ENCODE peak calls at places on chromosomes 2 and 18, in eight cellular contexts. O is uterus, I is lower leg skin, Q is thyroid gland, V is HCT116, F is GM12891, H is NB4, R is K562. D is an unnamed sample.

GRCh38 chr2:217086038-217086522 is 226.2 kb upstream of the TNP1 start:
- DNase-seq in O (no peak), I (no peak), Q (no peak), V (no peak), F (no peak), H (peak), R (no peak), D (no peak)

GRCh38 chr18:5456577-5457466 is 87.0 kb downstream of the EPB41L3 start:
- DNase-seq in O (no peak), I (no peak), Q (no peak), V (no peak), F (no peak), H (no peak), R (no peak), D (no peak)

GRCh38 chr2:239275871-239276812 is 124.7 kb downstream of the HDAC4 start:
- DNase-seq in O (no peak), I (peak), Q (no peak), V (no peak), F (no peak), H (peak), R (peak), D (no peak)

GRCh38 chr2:168543037-168543436 is 87.0 kb downstream of the CERS6 start:
- DNase-seq in O (no peak), I (no peak), Q (no peak), V (no peak), F (no peak), H (no peak), R (no peak), D (no peak)

GRCh38 chr18:38545071-38545470 is 979.5 kb upstream of the CELF4 start:
- DNase-seq in O (no peak), I (no peak), Q (no peak), V (no peak), F (no peak), H (peak), R (peak), D (peak)

GRCh38 chr2:189498205-189498604 is 56.9 kb downstream of the WDR75 start:
- DNase-seq in O (no peak), I (no peak), Q (no peak), V (no peak), F (no peak), H (no peak), R (no peak), D (no peak)

GRCh38 chr18:25921677-25922421 is 168.6 kb downstream of the SS18 start:
- DNase-seq in O (no peak), I (no peak), Q (peak), V (peak), F (peak), H (peak), R (peak), D (peak)

GRCh38 chr2:178404380-178404767 is 46.6 kb downstream of the PRKRA start:
- DNase-seq in O (no peak), I (no peak), Q (no peak), V (no peak), F (peak), H (peak), R (peak), D (peak)

GRCh38 chr2:88838165-88838635 is 146.7 kb downstream of the RPIA start:
- DNase-seq in O (no peak), I (no peak), Q (no peak), V (no peak), F (no peak), H (no peak), R (no peak), D (no peak)

GRCh38 chr2:86704482-86704971 is 15.6 kb upstream of the RMND5A start:
- DNase-seq in O (peak), I (no peak), Q (no peak), V (peak), F (no peak), H (no peak), R (no peak), D (no peak)

GRCh38 chr18:77392323-77392722 is 142.7 kb downstream of the GALR1 start:
- DNase-seq in O (no peak), I (no peak), Q (no peak), V (no peak), F (no peak), H (peak), R (no peak), D (no peak)

GRCh38 chr2:145029885-145030284 is 510.0 kb upstream of the ZEB2 start:
- DNase-seq in O (no peak), I (no peak), Q (no peak), V (no peak), F (no peak), H (no peak), R (no peak), D (no peak)

GRCh38 chr2:84827978-84828575 is 52.8 kb downstream of the TRABD2A start:
- DNase-seq in O (no peak), I (no peak), Q (no peak), V (no peak), F (no peak), H (no peak), R (no peak), D (no peak)

GRCh38 chr2:5938566-5938896 is 246.3 kb downstream of the SOX11 start:
- DNase-seq in O (no peak), I (no peak), Q (no peak), V (no peak), F (no peak), H (no peak), R (no peak), D (no peak)

GRCh38 chr18:44744206-44745180 is 63.8 kb downstream of the SETBP1 start:
- DNase-seq in O (no peak), I (no peak), Q (peak), V (no peak), F (no peak), H (no peak), R (no peak), D (no peak)

GRCh38 chr2:100562613-100563406 is at the start of gene PDCL3:
- DNase-seq in O (peak), I (peak), Q (peak), V (peak), F (peak), H (peak), R (peak), D (peak)
- TF ChIP-seq POLR2A in O (peak), I (no peak), Q (peak), V (no peak), F (peak), H (peak), R (peak), D (peak)

DNA sequence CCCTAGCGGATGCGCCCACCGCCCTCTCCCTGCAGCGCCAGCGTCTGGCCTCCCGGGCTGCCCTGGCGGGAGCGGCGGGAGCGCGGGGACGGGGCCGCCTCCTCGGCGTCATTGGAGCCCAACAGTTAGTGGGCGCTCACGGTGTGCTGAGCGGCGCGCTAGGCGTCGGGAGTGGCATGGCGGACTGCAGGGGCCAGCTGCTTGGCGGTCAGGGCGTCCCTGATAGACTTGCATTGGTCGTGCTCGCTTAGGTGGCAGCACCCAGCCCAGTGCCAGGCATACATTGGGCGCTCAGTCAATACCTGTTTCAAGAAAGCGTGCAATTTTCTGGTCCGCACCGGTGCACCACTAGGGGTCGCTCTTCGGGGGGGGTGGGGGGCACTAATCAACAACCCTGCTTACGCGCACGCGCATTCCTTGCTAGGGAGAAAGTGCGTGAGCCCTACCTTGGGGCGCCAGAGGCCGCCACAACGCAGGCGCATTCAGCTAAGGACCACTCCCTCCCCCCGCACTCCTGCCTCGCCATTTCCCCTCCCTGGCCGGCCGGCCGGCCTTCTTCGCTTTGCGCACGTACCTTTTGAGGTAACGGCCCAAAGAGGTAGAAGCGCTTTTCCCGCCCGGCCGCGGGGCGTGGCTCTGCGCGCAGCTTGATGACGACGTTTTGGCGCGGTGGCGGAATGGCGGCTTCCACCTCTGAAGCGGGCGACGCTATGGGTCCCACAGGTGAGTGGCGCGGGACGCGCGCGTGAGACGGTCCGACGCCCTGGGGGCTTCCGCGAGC is 411 bp upstream of the MZT2A start:
- DNase-seq in O (peak), I (peak), Q (peak), V (peak), F (peak), H (peak), R (peak), D (peak)
- TF ChIP-seq POLR2A in O (peak), I (no peak), Q (peak), V (no peak), F (no peak), H (peak), R (peak), D (peak)

DNA sequence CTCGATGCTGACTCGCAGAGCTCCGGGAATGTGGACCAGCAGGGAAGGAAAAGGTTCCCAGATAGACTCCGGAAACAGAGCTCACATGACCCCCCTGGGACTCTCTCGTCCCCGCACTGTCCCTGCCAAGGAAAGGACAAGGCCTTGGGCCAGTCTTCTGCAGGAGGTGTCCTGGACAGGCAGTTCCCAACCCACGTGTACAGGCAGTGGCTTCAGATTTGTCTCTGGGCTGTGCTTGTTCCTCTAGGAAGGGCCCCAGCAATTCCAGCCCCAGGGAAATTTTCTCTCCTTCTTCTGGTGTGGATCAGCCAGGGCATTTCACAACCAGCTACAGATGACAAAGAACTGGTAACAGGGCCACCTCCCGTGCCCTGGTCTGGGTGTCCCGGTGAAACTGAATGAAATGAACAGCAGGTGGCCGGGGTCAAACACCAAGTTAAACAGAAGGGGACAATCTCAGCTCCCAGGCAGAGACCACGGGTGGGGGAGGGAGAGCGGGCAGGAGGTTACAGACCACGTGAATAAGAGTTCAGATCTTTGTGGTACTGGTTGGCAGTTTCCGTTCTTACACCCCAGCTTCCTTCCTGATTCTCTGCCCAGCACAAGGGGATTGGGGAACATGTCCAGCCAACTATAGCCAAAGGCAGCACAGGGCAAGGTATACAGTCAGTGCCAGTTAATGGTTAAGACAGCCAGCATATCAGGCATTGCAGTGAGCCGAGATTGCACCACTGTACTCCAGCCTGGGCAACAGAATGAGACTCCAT is 52.2 kb upstream of the CAB39 start:
- DNase-seq in O (peak), I (peak), Q (no peak), V (no peak), F (no peak), H (peak), R (peak), D (peak)
- TF ChIP-seq POLR2A in O (no peak), I (no peak), Q (no peak), V (no peak), F (no peak), H (no peak), R (no peak), D (no peak)

GRCh38 chr18:31942301-31942998 is 478 bp downstream of the TRAPPC8 start:
- DNase-seq in O (peak), I (peak), Q (peak), V (no peak), F (peak), H (peak), R (peak), D (peak)

GRCh38 chr18:31946305-31947046 is 3.5 kb upstream of the TRAPPC8 start:
- DNase-seq in O (no peak), I (peak), Q (no peak), V (no peak), F (no peak), H (no peak), R (no peak), D (no peak)

GRCh38 chr18:31941010-31941809 is 1.7 kb downstream of the TRAPPC8 start:
- DNase-seq in O (no peak), I (no peak), Q (no peak), V (no peak), F (no peak), H (no peak), R (no peak), D (no peak)

GRCh38 chr18:31943895-31944816 is 1.2 kb upstream of the TRAPPC8 start:
- DNase-seq in O (no peak), I (no peak), Q (no peak), V (no peak), F (no peak), H (peak), R (peak), D (peak)

DNA sequence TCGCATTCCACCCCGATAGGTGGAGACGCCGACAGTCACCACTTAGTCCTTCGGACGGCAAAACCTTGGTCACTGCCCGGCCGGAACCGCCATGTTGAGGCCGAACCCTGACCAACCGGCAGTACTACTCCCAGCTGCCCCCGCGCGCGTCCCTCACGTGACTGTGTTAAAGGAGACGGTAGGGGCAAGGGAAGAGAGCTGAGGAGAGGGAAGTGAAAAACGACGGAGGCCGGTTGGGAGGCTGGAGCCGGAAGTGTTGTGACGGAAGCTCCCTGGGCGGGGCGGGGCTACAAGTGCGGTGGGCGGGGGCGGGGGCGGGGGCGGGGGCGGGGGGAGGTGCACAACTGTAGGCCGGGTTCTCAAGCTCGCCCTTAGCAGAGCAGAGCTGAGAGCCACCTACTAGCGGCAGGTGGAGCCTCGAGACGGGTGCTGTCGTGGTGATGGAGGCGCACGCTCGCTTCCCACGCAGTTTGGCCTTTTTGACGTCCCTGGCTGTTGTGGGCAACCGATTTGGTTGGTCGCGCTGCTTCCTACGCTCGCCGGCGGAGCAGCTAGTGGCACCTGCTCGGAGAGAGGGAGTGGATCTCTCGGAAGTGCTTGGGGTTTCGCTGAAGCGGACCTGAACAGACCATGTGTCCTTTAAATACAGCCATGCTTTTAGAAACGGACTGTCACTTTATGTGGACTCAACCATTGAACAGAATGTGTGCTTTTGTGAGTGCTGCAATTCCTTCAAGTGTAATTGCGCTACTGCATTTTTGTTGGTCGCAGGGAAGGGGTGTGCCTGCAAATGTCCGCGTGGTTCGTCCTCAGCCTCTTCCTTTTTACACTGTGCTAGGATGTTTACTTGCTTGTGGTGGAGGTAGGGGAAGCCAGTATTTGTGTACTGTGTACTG is at the start of gene TRAPPC8:
- DNase-seq in O (peak), I (peak), Q (peak), V (peak), F (peak), H (peak), R (peak), D (peak)
- TF ChIP-seq POLR2A in O (peak), I (no peak), Q (peak), V (peak), F (peak), H (peak), R (peak), D (peak)

D was measured in erythroblast.